ENCODE peak calls at places on chromosomes 2 and 18, in five cellular contexts. X is brain microvascular endothelial cell; J is GM03348; E is stimulated activated CD4-positive, alpha-beta T cell treated with anti-CD3 and anti-CD28 coated beads, TNF-alpha, amount 100 ng/mL, for 48 hours; U is NCI-H2081. Z is an unnamed sample.

GRCh38 chr2:27071277-27071989 is at the start of gene OST4:
- DNase-seq in X (peak; percentile 88), J (peak; percentile 97), E (peak; percentile 88), U (peak; percentile 95), Z (peak; percentile 99)

GRCh38 chr2:203904022-203904421 is 32.5 kb upstream of the ICOS start:
- DNase-seq in X (no peak), J (no peak), E (no peak), U (no peak), Z (no peak)

GRCh38 chr2:74894261-74895030 is 60.5 kb downstream of the HK2 start:
- DNase-seq in X (peak; percentile 78), J (peak; percentile 78), E (no peak), U (no peak), Z (no peak)

GRCh38 chr2:127098711-127099110 is 8.2 kb downstream of the BIN1 start:
- DNase-seq in X (no peak), J (no peak), E (no peak), U (no peak), Z (peak; percentile 57)

GRCh38 chr2:99481527-99481926 is 8.3 kb downstream of the REV1 start:
- DNase-seq in X (no peak), J (no peak), E (no peak), U (no peak), Z (no peak)

GRCh38 chr2:71157124-71157802 is 26.8 kb downstream of the MPHOSPH10 start:
- DNase-seq in X (peak; percentile 24), J (peak; percentile 65), E (peak; percentile 60), U (peak; percentile 18), Z (peak; percentile 90)

GRCh38 chr2:40103590-40103989 is 324.5 kb upstream of the THUMPD2 start:
- DNase-seq in X (no peak), J (no peak), E (no peak), U (no peak), Z (no peak)

GRCh38 chr2:122412360-122412759 is 656.9 kb downstream of the TSN start:
- DNase-seq in X (no peak), J (no peak), E (no peak), U (peak; percentile 72), Z (no peak)

GRCh38 chr18:57908092-57908491 is 105.0 kb upstream of the ATP8B1 start:
- DNase-seq in X (no peak), J (no peak), E (no peak), U (no peak), Z (no peak)

GRCh38 chr2:160406591-160407392 is 86.8 kb downstream of the RBMS1 start:
- DNase-seq in X (peak; percentile 80), J (peak; percentile 24), E (peak; percentile 49), U (peak; percentile 33), Z (peak; percentile 78)

GRCh38 chr2:221969087-221969829 is 329.5 kb downstream of the PAX3 start:
- DNase-seq in X (peak; percentile 52), J (peak; percentile 78), E (no peak), U (peak; percentile 42), Z (peak; percentile 85)

GRCh38 chr2:165957030-165957675 is 3.6 kb upstream of the TTC21B start:
- DNase-seq in X (no peak), J (no peak), E (no peak), U (no peak), Z (no peak)

Z was measured in osteoblast.